ENCODE peak calls at places on chromosomes 7 and 10, in eight cellular contexts. T is SK-N-SH, M is sigmoid colon, R is suprapubic skin, U is ovary, A is HepG2, Z is stomach, S is transverse colon. J is an unnamed sample. For H3K36me3, the result is how much of the 10 kb centered on the place peaks cover.

GRCh38 chr10:48523212-48523819 is 81.6 kb downstream of the ARHGAP22 start:
- DNase-seq in T (peak), M (peak), R (peak), U (peak), A (no peak), Z (peak), S (peak), J (no peak)

GRCh38 chr10:25725917-25726716 is 207.9 kb upstream of the MYO3A start:
- DNase-seq in T (peak), M (no peak), R (no peak), U (no peak), A (peak), Z (no peak), S (no peak), J (no peak)

GRCh38 chr10:123781324-123781900 is 110.2 kb downstream of the CPXM2 start:
- DNase-seq in T (no peak), M (no peak), R (no peak), U (no peak), A (no peak), Z (no peak), S (no peak), J (no peak)

GRCh38 chr7:99953649-99954048 is 22.2 kb downstream of the AZGP1 start:
- DNase-seq in T (no peak), M (no peak), R (no peak), U (no peak), A (no peak), Z (no peak), S (no peak), J (no peak)

GRCh38 chr10:67664936-67665335 is 31.1 kb downstream of the CTNNA3 start:
- DNase-seq in T (no peak), M (no peak), R (no peak), U (no peak), A (no peak), Z (no peak), S (no peak), J (no peak)

GRCh38 chr7:108094933-108095710 is 35.0 kb downstream of the LAMB4 start:
- DNase-seq in T (peak), M (peak), R (no peak), U (no peak), A (peak), Z (peak), S (peak), J (no peak)

GRCh38 chr7:142586611-142587010 is 162.7 kb upstream of the PRSS1 start:
- DNase-seq in T (no peak), M (no peak), R (no peak), U (no peak), A (no peak), Z (no peak), S (no peak), J (no peak)

GRCh38 chr7:32143271-32143670 is 73.1 kb upstream of the PDE1C start:
- DNase-seq in T (no peak), M (no peak), R (no peak), U (no peak), A (no peak), Z (no peak), S (no peak), J (no peak)

GRCh38 chr10:118545381-118545780 is 50.1 kb downstream of the PRLHR start:
- DNase-seq in T (no peak), M (no peak), R (no peak), U (no peak), A (no peak), Z (no peak), S (no peak), J (peak)

GRCh38 chr7:70298780-70299446 is 700.6 kb downstream of the AUTS2 start:
- DNase-seq in T (peak), M (no peak), R (no peak), U (no peak), A (no peak), Z (no peak), S (no peak), J (no peak)

GRCh38 chr10:117710181-117710798 is 167.7 kb downstream of the EMX2 start:
- DNase-seq in T (no peak), M (no peak), R (no peak), U (no peak), A (no peak), Z (no peak), S (no peak), J (no peak)

GRCh38 chr7:81081626-81082025 is 162.8 kb upstream of the SEMA3C start:
- DNase-seq in T (no peak), M (no peak), R (no peak), U (no peak), A (no peak), Z (no peak), S (no peak), J (no peak)

GRCh38 chr7:41624818-41625217 is 78.1 kb downstream of the INHBA start:
- DNase-seq in T (no peak), M (no peak), R (no peak), U (no peak), A (no peak), Z (no peak), S (no peak), J (no peak)

GRCh38 chr7:151801291-151801690 is 75.6 kb downstream of the PRKAG2 start:
- DNase-seq in T (no peak), M (no peak), R (no peak), U (no peak), A (no peak), Z (no peak), S (no peak), J (no peak)

GRCh38 chr7:40541336-40541735 is 406.5 kb downstream of the SUGCT start:
- DNase-seq in T (no peak), M (no peak), R (no peak), U (no peak), A (no peak), Z (no peak), S (no peak), J (no peak)

GRCh38 chr7:135798104-135798503 is 49.5 kb upstream of the FAM180A start:
- DNase-seq in T (no peak), M (no peak), R (no peak), U (no peak), A (no peak), Z (no peak), S (no peak), J (no peak)

GRCh38 chr7:29116361-29116760 is 30.0 kb downstream of the CPVL start:
- DNase-seq in T (no peak), M (no peak), R (no peak), U (no peak), A (peak), Z (no peak), S (no peak), J (no peak)

GRCh38 chr10:35834916-35835499 is 192.9 kb upstream of the FZD8 start:
- DNase-seq in T (no peak), M (no peak), R (no peak), U (no peak), A (no peak), Z (no peak), S (no peak), J (no peak)

GRCh38 chr7:26348987-26349809 is 57.5 kb downstream of the SNX10 start:
- DNase-seq in T (no peak), M (no peak), R (no peak), U (no peak), A (no peak), Z (no peak), S (no peak), J (no peak)

GRCh38 chr7:5630670-5631069 is 150.8 kb downstream of the RNF216 start:
- DNase-seq in T (no peak), M (no peak), R (no peak), U (no peak), A (no peak), Z (no peak), S (no peak), J (no peak)

GRCh38 chr10:10778959-10779358 is 238.7 kb upstream of the CELF2 start:
- DNase-seq in T (no peak), M (no peak), R (no peak), U (no peak), A (no peak), Z (no peak), S (no peak), J (no peak)

GRCh38 chr7:33395340-33395739 is 266.0 kb downstream of the BBS9 start:
- DNase-seq in T (no peak), M (no peak), R (no peak), U (no peak), A (no peak), Z (no peak), S (no peak), J (no peak)

GRCh38 chr7:129741743-129742213 is 130.3 kb downstream of the NRF1 start:
- DNase-seq in T (peak), M (no peak), R (no peak), U (no peak), A (no peak), Z (no peak), S (no peak), J (no peak)

GRCh38 chr7:132256721-132257212 is 319.5 kb downstream of the PLXNA4 start:
- DNase-seq in T (no peak), M (no peak), R (no peak), U (no peak), A (peak), Z (no peak), S (no peak), J (no peak)

GRCh38 chr10:100962346-100963080 is 6.8 kb upstream of the SEMA4G start:
- DNase-seq in T (no peak), M (no peak), R (no peak), U (no peak), A (no peak), Z (no peak), S (no peak), J (no peak)

GRCh38 chr10:37763132-37763531 is 94.3 kb downstream of the ZNF248 start:
- DNase-seq in T (no peak), M (no peak), R (no peak), U (no peak), A (no peak), Z (no peak), S (no peak), J (peak)

GRCh38 chr10:37758074-37758473 is 99.3 kb downstream of the ZNF248 start:
- DNase-seq in T (no peak), M (no peak), R (no peak), U (no peak), A (no peak), Z (no peak), S (no peak), J (peak)

GRCh38 chr10:37765216-37765615 is 92.2 kb downstream of the ZNF248 start:
- DNase-seq in T (no peak), M (no peak), R (no peak), U (no peak), A (no peak), Z (no peak), S (no peak), J (no peak)

GRCh38 chr10:37760817-37761216 is 96.6 kb downstream of the ZNF248 start:
- DNase-seq in T (no peak), M (no peak), R (no peak), U (no peak), A (no peak), Z (no peak), S (no peak), J (no peak)

GRCh38 chr10:37762287-37762686 is 95.1 kb downstream of the ZNF248 start:
- DNase-seq in T (no peak), M (no peak), R (no peak), U (no peak), A (peak), Z (no peak), S (no peak), J (no peak)
- TF ChIP-seq EP300 in T (no peak), M (no peak), R (no peak), U (no peak), A (peak), Z (no peak), S (no peak), J (no peak)

DNA sequence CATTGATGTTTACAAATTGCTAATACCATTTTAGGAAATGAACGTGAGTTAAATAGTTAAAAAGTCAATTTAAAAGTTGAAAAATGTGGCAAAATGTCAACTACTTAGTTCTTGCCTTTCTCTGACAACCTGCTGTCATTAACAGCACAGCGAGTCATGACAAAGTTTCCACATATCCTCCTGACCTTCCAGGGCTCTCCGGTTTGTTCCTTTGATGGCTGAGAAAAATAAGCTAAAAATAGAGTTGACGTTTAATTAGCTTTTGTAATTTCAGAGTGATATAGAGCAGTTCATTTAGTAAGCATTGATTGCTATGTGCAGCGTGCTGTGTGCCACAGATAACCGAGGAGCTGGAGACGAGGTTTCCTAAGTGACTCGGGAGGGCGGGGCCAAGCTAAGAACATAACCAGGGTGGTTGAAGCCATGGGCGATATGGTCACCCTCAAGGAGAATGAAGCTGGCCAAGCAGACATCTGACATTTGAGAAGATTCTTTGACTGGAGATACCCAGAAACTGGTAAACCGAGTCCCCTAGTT is 47.9 kb downstream of the OGDH start:
- DNase-seq in T (no peak), M (no peak), R (no peak), U (no peak), A (no peak), Z (no peak), S (no peak), J (no peak)
- H3K36me3 ChIP-seq in T (under half), M (under half), R (under half), U (under half), A (under half), Z (half or more), S (under half), J (under half)

GRCh38 chr7:30159698-30160143 is 24.9 kb downstream of the MTURN start:
- DNase-seq in T (peak), M (no peak), R (no peak), U (no peak), A (peak), Z (peak), S (peak), J (no peak)
- TF ChIP-seq EP300 in T (no peak), M (no peak), R (no peak), U (no peak), A (no peak), Z (no peak), S (no peak), J (no peak)

DNA sequence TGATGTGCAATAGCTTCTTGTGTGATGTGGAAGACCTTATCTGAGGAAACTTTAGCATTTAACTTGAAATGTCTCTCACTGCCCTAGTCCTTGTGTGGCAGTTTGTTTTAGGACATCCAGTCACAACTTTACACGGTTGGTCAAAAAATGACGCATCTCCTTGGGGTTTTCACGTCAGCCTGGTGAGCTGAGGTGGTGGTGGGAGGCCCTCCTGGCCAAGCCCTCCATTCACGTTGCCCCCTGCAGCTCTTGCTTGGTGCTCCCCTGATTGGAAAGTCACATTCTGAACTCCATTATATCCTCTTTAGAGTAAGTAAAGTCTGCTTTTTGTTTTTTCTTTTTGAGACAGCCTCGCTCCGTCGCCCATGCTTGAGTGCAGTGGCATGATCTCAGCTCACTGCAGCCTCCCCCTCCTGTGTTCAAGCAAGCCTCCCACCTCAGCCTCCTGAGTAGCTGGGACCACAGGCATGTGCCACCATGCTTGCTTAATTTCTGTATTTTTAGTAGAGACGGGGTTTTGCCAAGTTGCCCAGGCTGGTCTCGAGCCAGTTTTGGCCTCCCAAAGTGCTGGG is 7.5 kb downstream of the PGAM1 start:
- DNase-seq in T (no peak), M (no peak), R (no peak), U (no peak), A (no peak), Z (no peak), S (no peak), J (no peak)
- H3K36me3 ChIP-seq in T (half or more), M (under half), R (half or more), U (under half), A (under half), Z (half or more), S (under half), J (under half)

DNA sequence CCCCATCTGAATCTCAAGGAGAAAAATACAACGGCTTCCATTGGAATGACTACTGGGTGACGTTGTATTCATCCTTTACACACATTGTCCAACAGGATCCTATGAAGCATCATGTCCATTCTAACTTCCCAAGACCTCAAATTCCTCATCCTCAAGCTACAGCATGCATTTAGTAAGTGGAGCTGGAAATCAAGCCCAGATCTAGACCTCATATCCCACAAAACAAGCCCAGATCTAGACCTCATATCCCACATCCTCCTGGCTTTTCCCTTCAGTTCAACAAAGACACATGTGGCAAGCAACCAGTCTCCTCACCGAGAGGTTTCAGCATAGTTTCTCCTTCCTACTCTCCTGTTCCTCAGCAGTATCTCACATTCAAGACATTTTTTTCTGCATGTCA is 12.2 kb downstream of the IGF2BP3 start:
- DNase-seq in T (no peak), M (no peak), R (no peak), U (no peak), A (no peak), Z (no peak), S (no peak), J (no peak)
- TF ChIP-seq EP300 in T (no peak), M (no peak), R (no peak), U (no peak), A (no peak), Z (no peak), S (no peak), J (no peak)

GRCh38 chr7:6648815-6649104 is 11.6 kb downstream of the ZNF316 start:
- DNase-seq in T (peak), M (no peak), R (no peak), U (no peak), A (no peak), Z (no peak), S (no peak), J (no peak)

GRCh38 chr7:6646380-6646950 is 9.3 kb downstream of the ZNF316 start:
- DNase-seq in T (no peak), M (no peak), R (no peak), U (no peak), A (no peak), Z (no peak), S (no peak), J (no peak)

GRCh38 chr7:6647541-6647940 is 10.4 kb downstream of the ZNF316 start:
- DNase-seq in T (no peak), M (no peak), R (no peak), U (no peak), A (no peak), Z (no peak), S (no peak), J (no peak)

GRCh38 chr7:6648066-6648814 is 11.1 kb downstream of the ZNF316 start:
- DNase-seq in T (peak), M (no peak), R (no peak), U (no peak), A (no peak), Z (no peak), S (no peak), J (no peak)

DNA sequence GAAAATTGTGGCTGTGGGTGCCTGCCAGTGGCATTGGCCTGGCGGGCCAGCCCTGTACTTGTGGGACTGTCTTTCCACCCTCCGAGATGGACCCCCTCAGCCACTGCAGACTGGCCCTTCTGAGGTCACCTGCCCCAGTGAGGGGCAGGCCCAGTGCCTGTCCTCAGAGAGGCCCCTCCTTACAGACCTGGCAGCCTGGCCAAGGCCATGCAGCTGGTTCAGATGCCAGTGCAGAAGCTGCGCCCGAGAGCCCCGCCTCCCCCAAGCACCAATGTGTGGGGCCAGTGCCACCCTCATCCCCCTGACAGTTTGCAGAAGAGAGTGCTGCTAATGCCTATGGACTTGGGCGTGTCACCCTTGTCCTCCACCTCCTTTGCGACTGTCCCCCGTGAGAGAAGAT is 10.0 kb downstream of the ZNF316 start:
- DNase-seq in T (no peak), M (no peak), R (no peak), U (no peak), A (no peak), Z (no peak), S (no peak), J (no peak)
- H3K36me3 ChIP-seq in T (under half), M (half or more), R (half or more), U (under half), A (under half), Z (half or more), S (under half), J (half or more)

GRCh38 chr10:43681226-43681625 is 32.5 kb upstream of the ZNF32 start:
- DNase-seq in T (no peak), M (no peak), R (no peak), U (no peak), A (no peak), Z (no peak), S (no peak), J (no peak)

GRCh38 chr10:43680035-43680434 is 31.4 kb upstream of the ZNF32 start:
- DNase-seq in T (no peak), M (no peak), R (no peak), U (no peak), A (no peak), Z (no peak), S (no peak), J (no peak)

GRCh38 chr10:43678654-43679053 is 30.0 kb upstream of the ZNF32 start:
- DNase-seq in T (no peak), M (no peak), R (no peak), U (no peak), A (no peak), Z (no peak), S (no peak), J (no peak)

GRCh38 chr10:43681721-43682120 is 33.0 kb upstream of the ZNF32 start:
- DNase-seq in T (no peak), M (no peak), R (no peak), U (no peak), A (no peak), Z (no peak), S (no peak), J (no peak)

DNA sequence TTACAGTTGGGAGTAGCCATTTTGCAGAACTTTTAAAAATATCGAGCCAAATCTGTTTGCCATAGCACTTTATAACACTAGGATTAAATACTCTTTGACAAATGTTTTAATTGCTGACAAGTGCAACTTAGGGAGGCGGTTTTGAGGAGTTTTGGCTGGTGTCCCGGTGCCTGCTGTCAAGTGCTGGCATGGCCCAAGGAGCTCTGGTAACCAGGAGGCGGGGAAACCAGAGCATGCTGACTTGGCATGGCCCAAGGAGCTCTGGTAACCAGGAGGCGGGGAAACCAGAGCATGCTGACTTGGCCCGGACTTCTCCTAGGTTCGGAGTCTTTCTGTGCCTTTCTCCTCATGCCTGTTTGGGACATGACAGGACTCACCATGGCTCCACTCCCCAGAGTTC is 30.8 kb upstream of the ZNF32 start:
- DNase-seq in T (no peak), M (peak), R (no peak), U (no peak), A (no peak), Z (peak), S (peak), J (no peak)
- TF ChIP-seq EP300 in T (no peak), M (no peak), R (no peak), U (no peak), A (no peak), Z (no peak), S (no peak), J (no peak)

GRCh38 chr7:140360697-140361229 is 37.6 kb downstream of the SLC37A3 start:
- DNase-seq in T (no peak), M (no peak), R (no peak), U (no peak), A (no peak), Z (no peak), S (no peak), J (no peak)
- H3K36me3 ChIP-seq in T (under half), M (under half), R (under half), U (under half), A (under half), Z (half or more), S (under half), J (under half)

J was measured in esophagus muscularis mucosa.